ENCODE peak calls at places on chromosome 1, in five cellular contexts. A, E, M, N and D are unnamed samples.

GRCh38 chr1:86380257-86380861 is 15.8 kb downstream of the ODF2L start:
- DNase-seq in M (no peak), N (no peak), E (peak; percentile 14), A (peak; percentile 81), D (no peak)

GRCh38 chr1:3614755-3615742 is 3.7 kb upstream of the MEGF6 start:
- DNase-seq in A (peak; percentile 14), N (no peak), M (no peak), E (peak; percentile 92), D (no peak)

GRCh38 chr1:30920827-30921226 is 12.3 kb upstream of the SDC3 start:
- DNase-seq in E (no peak), M (no peak), N (no peak), A (no peak), D (no peak)

GRCh38 chr1:152495066-152495675 is 15.4 kb upstream of the LCE5A start:
- DNase-seq in N (no peak), M (no peak), E (no peak), A (no peak), D (no peak)

GRCh38 chr1:6384135-6384534 is 9.4 kb downstream of the ACOT7 start:
- DNase-seq in E (no peak), N (no peak), M (no peak), A (no peak), D (no peak)

GRCh38 chr1:109876617-109877319 is 33.9 kb upstream of the CSF1 start:
- DNase-seq in E (no peak), N (no peak), M (no peak), A (peak; percentile 79), D (no peak)

GRCh38 chr1:105730701-105731100 is 1325.8 kb upstream of the PRMT6 start:
- DNase-seq in N (no peak), E (no peak), A (no peak), M (no peak), D (no peak)

GRCh38 chr1:192462630-192463029 is 112.9 kb upstream of the RGS1 start:
- DNase-seq in E (no peak), M (no peak), N (no peak), A (no peak), D (no peak)

GRCh38 chr1:33050221-33051076 is 13.8 kb upstream of the AK2 start:
- DNase-seq in N (no peak), A (peak; percentile 58), E (peak; percentile 42), M (no peak), D (no peak)

GRCh38 chr1:180382326-180383115 is 119.9 kb downstream of the ACBD6 start:
- DNase-seq in E (no peak), A (no peak), N (no peak), M (no peak), D (no peak)
- H3K36me3 ChIP-seq in E (no peaks in the 10 kb centered on the region), A (peaks cover 5% of the 10 kb centered on the region), N (no peaks in the 10 kb centered on the region), M (no peaks in the 10 kb centered on the region), D (peaks cover 42% of the 10 kb centered on the region)

GRCh38 chr1:168007691-168008090 is 70.8 kb upstream of the MPC2 start:
- DNase-seq in M (no peak), E (no peak), N (no peak), A (no peak), D (no peak)
- H3K36me3 ChIP-seq in M (no peaks in the 10 kb centered on the region), E (peaks cover 5% of the 10 kb centered on the region), N (peaks cover 19% of the 10 kb centered on the region), A (peaks cover 77% of the 10 kb centered on the region), D (no peaks in the 10 kb centered on the region)

DNA sequence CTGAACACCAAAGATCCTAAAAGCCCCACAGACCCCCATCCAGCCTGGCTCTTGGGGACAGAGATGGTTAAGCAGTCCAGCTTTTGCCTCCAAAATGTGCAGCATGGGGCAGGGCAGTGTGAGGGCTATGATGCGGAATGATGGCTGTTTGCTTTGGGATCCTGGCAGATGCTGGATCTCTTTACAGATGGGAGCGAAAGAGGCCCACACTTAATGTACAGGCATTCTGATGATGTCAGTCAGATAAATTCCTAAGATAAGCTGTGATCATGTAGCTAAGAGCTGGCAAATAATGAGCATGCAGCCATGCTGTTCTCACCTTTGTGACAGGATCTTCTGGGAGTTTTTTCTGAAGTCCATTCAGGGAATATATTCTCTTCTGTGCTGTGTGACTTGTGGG is 17.6 kb upstream of the KCNQ4 start:
- DNase-seq in M (no peak), N (no peak), E (no peak), A (no peak), D (no peak)
- H3K36me3 ChIP-seq in M (peaks cover 95% of the 10 kb centered on the region), N (peaks cover 97% of the 10 kb centered on the region), E (peaks cover 30% of the 10 kb centered on the region), A (peaks cover 90% of the 10 kb centered on the region), D (peaks cover 67% of the 10 kb centered on the region)

DNA sequence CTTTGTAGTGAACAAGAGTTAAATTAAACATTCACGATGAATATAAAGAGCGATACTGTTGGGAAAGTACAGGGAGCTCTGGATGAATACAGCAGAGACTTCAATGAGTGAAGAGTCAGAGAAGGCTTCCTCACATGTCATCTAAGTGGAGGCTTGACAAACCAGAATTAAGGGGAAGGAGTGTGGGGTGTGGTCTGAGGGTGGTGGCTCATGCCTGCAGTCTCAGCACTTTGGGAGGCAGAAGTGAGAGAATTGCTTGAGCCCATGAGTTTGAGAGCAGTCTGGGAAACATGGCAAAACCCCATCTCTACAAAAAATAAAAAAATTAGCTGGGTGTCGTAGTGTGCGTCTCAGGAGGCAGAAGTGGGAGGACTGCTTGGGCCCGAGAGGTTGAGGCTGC is 8.7 kb downstream of the SDHB start:
- DNase-seq in E (no peak), M (no peak), N (no peak), A (no peak), D (no peak)
- H3K36me3 ChIP-seq in E (peaks cover 18% of the 10 kb centered on the region), M (peaks cover 49% of the 10 kb centered on the region), N (peaks cover 52% of the 10 kb centered on the region), A (peaks cover 55% of the 10 kb centered on the region), D (peaks cover 83% of the 10 kb centered on the region)

DNA sequence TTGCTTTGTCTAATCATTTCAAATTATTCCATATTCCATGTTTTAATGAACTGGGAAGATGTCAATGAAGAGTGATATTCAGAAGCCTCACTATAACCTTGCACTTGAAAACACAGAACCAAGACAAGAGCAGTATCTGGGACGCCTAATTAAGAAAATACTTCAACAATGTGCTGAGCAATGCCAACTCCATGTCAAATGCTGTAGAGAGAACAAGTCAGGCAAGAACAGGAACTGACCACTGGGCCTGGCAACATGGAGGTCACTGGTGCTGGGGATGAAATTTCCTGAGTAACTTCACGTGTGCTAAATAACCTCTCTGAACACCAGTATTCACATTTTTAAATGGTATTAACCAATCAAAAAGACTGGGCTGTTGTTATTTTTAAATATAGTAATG is 22.8 kb downstream of the HEATR1 start:
- DNase-seq in A (no peak), E (no peak), N (no peak), M (no peak), D (no peak)
- H3K36me3 ChIP-seq in A (peaks cover 92% of the 10 kb centered on the region), E (peaks cover 13% of the 10 kb centered on the region), N (peaks cover 80% of the 10 kb centered on the region), M (peaks cover 48% of the 10 kb centered on the region), D (peaks cover 66% of the 10 kb centered on the region)

DNA sequence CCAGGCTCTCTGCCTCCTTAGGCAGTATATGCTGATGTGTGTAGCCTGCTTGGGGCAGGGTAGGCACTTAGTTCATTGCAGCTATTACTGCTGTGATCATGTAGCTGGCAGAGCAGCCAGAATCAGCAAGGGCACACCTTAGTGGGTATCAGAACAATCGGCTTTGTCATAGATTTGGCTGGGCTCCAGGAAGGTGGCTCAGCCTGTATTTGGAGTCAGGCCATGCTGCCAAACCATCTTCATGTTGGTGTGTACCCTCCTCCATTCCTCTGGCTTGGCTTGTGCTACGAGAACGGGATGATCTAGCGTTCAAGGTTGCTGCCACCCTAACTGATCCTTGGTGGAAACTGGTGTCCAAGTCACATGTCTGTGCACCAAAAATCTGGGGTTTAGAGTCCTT is 23.5 kb downstream of the VANGL1 start:
- DNase-seq in A (no peak), E (no peak), N (no peak), M (no peak), D (no peak)
- H3K36me3 ChIP-seq in A (peaks cover 65% of the 10 kb centered on the region), E (peaks cover 7% of the 10 kb centered on the region), N (peaks cover 43% of the 10 kb centered on the region), M (peaks cover 11% of the 10 kb centered on the region), D (peaks cover 17% of the 10 kb centered on the region)

GRCh38 chr1:14138135-14138506 is 438.1 kb downstream of the PRDM2 start:
- DNase-seq in N (no peak), E (no peak), A (no peak), M (no peak), D (no peak)

GRCh38 chr1:14137411-14138134 is 437.6 kb downstream of the PRDM2 start:
- DNase-seq in A (no peak), E (no peak), M (no peak), N (no peak), D (no peak)

GRCh38 chr1:14136881-14137280 is 436.9 kb downstream of the PRDM2 start:
- DNase-seq in M (no peak), N (no peak), A (no peak), E (no peak), D (no peak)

GRCh38 chr1:14140800-14141526 is 441.0 kb downstream of the PRDM2 start:
- DNase-seq in A (no peak), N (no peak), E (no peak), M (peak; percentile 60), D (no peak)

DNA sequence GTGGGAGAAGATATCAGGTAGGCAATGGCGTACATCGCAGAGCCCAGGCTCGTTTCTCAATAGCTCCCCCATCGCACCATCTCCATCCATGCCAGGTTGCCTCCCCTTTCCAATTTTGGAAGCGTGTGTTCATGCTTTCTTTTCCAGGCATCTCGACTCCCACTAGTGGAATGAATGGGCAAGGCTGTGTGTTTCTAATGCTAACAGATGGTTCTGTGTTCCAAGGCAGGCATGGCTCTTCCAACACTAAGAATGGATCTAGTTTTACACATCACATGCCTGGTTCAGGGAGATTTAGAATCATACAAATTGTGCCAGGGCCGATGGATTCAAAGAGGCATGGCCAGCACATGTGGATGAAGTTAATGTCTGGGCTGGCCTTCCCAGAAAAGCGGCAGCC is 438.6 kb downstream of the PRDM2 start:
- DNase-seq in N (no peak), M (no peak), E (no peak), A (no peak), D (no peak)
- H3K36me3 ChIP-seq in N (no peaks in the 10 kb centered on the region), M (no peaks in the 10 kb centered on the region), E (no peaks in the 10 kb centered on the region), A (no peaks in the 10 kb centered on the region), D (no peaks in the 10 kb centered on the region)

DNA sequence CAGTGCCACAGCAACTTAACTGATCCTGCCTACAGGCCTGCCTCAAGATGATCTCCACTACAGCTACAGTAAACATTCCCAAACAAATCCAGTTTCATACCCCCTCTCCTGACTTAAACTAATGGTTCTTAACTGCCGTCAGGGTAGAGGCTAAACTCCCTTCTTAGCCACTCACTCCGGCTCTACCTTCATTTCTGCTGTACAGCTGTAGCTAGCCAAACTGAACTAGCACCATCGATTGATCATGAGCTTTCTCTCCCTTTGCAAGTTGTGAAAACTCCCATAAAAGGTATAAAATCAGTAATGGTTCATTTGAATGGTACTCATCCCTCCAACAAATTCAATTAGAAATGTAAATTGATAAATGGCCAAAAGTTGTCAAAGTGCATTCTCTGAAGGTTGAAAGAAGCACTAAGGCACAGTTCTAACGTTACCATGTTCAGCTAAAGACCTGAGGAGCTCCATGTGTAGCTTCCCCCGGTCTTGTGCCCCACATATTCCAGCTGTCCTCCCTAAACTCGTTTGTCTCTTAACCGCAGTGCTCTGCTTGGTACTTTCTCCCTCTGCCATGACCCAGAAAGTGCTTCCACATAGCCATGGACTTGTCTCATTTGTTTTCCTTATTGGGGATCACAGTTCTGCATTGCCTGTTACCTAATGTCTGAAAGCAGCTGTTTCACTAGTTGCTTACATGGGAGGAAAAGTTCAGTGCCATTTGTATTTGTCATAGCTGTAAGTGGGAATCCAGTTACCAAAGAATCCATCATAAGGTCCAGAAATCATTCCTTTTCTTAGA is 49.8 kb downstream of the DHX9 start:
- DNase-seq in M (no peak), N (no peak), A (peak; percentile 50), E (no peak), D (no peak)
- H3K36me3 ChIP-seq in M (peaks cover 49% of the 10 kb centered on the region), N (peaks cover 45% of the 10 kb centered on the region), A (peaks cover 51% of the 10 kb centered on the region), E (peaks cover 20% of the 10 kb centered on the region), D (peaks cover 51% of the 10 kb centered on the region)

GRCh38 chr1:45009956-45010854 is 919 bp downstream of the HECTD3 start:
- DNase-seq in E (peak; percentile 76), A (no peak), M (peak; percentile 53), N (no peak), D (peak; percentile 82)
- H3K36me3 ChIP-seq in E (peaks cover 13% of the 10 kb centered on the region), A (peaks cover 62% of the 10 kb centered on the region), M (peaks cover 43% of the 10 kb centered on the region), N (peaks cover 52% of the 10 kb centered on the region), D (peaks cover 69% of the 10 kb centered on the region)